ENCODE peak calls at places on chromosome 19, in five cellular contexts. O is activated CD4-positive, alpha-beta T cell treated with anti-CD3 and anti-CD28 coated beads, Interleukin-2, amount 50 U/mL, for 24 hours; W is choroid plexus epithelial cell; A is psoas muscle; X is DMS153. U is an unnamed sample.

GRCh38 chr19:51971624-51972023 is 15.0 kb downstream of the ZNF350 start:
- DNase-seq in A (no peak), W (peak; percentile 17), O (no peak), X (no peak), U (no peak)

GRCh38 chr19:6088677-6089063 is 21.6 kb downstream of the RFX2 start:
- DNase-seq in A (no peak), O (no peak), W (peak; percentile 44), X (no peak), U (no peak)

GRCh38 chr19:48480151-48480475 is 10.9 kb downstream of the CYTH2 start:
- DNase-seq in W (peak; percentile 48), A (peak; percentile 69), O (peak; percentile 34), X (no peak), U (no peak)

GRCh38 chr19:435707-436412 is 25.0 kb downstream of the SHC2 start:
- DNase-seq in X (no peak), O (no peak), W (no peak), A (no peak), U (no peak)

GRCh38 chr19:48784527-48784926 is 26.3 kb downstream of the BCAT2 start:
- DNase-seq in A (no peak), X (peak; percentile 25), W (peak; percentile 62), O (no peak), U (no peak)

GRCh38 chr19:584240-585001 is 5.3 kb upstream of the HCN2 start:
- DNase-seq in A (peak; percentile 57), X (no peak), W (peak; percentile 58), O (peak; percentile 39), U (no peak)

GRCh38 chr19:11069451-11070009 is 19.7 kb upstream of the LDLR start:
- DNase-seq in X (no peak), A (no peak), O (no peak), W (no peak), U (no peak)

GRCh38 chr19:45922281-45922680 is 7.7 kb upstream of the NANOS2 start:
- DNase-seq in A (no peak), W (no peak), X (no peak), O (no peak), U (no peak)

GRCh38 chr19:4393947-4394590 is 6.3 kb downstream of the SH3GL1 start:
- DNase-seq in O (no peak), A (no peak), W (no peak), X (no peak), U (no peak)

GRCh38 chr19:30781519-30781918 is 409.3 kb downstream of the ZNF536 start:
- DNase-seq in A (no peak), W (no peak), O (no peak), X (no peak), U (no peak)

GRCh38 chr19:46818812-46819211 is 30.4 kb upstream of the SLC1A5 start:
- DNase-seq in O (no peak), X (no peak), W (peak; percentile 54), A (no peak), U (no peak)

GRCh38 chr19:48613024-48613851 is 1.6 kb downstream of the FAM83E start:
- DNase-seq in A (peak; percentile 67), O (no peak), W (no peak), X (no peak), U (peak; percentile 82)

GRCh38 chr19:1503089-1503924 is 9.5 kb downstream of the ADAMTSL5 start:
- DNase-seq in W (peak; percentile 43), X (no peak), O (peak; percentile 52), A (peak; percentile 66), U (no peak)

GRCh38 chr19:45646345-45646698 is 7.1 kb upstream of the EML2 start:
- DNase-seq in W (peak; percentile 40), A (no peak), X (no peak), O (no peak), U (no peak)

GRCh38 chr19:8491574-8491973 is 10.9 kb downstream of the PRAM1 start:
- DNase-seq in A (no peak), O (no peak), X (no peak), W (no peak), U (peak; percentile 43)

GRCh38 chr19:58570770-58571574 is 2.2 kb downstream of the MZF1 start:
- DNase-seq in O (no peak), X (no peak), A (peak; percentile 15), W (no peak), U (peak; percentile 32)

GRCh38 chr19:46030861-46031550 is 8.2 kb upstream of the PGLYRP1 start:
- DNase-seq in X (no peak), W (no peak), O (no peak), A (no peak), U (no peak)

GRCh38 chr19:18596752-18597157 is 8.2 kb downstream of the REX1BD start:
- DNase-seq in X (peak; percentile 10), O (no peak), W (peak; percentile 50), A (no peak), U (no peak)

GRCh38 chr19:55210120-55210493 is 806 bp upstream of the PTPRH start:
- DNase-seq in W (peak; percentile 92), X (peak; percentile 93), O (no peak), A (no peak), U (no peak)

GRCh38 chr19:32415246-32415645 is 9.7 kb downstream of the DPY19L3 start:
- DNase-seq in W (no peak), X (no peak), O (no peak), A (no peak), U (no peak)

GRCh38 chr19:1874554-1875185 is 10.6 kb downstream of the ABHD17A start:
- DNase-seq in W (no peak), O (no peak), X (no peak), A (no peak), U (no peak)

GRCh38 chr19:2048959-2049740 is 1.9 kb downstream of the MKNK2 start:
- DNase-seq in O (no peak), X (no peak), W (peak; percentile 26), A (peak; percentile 40), U (no peak)

GRCh38 chr19:16351133-16351809 is 26.6 kb downstream of the KLF2 start:
- DNase-seq in W (no peak), O (no peak), A (no peak), X (no peak), U (no peak)

GRCh38 chr19:10523135-10523636 is 5.9 kb upstream of the S1PR5 start:
- DNase-seq in W (no peak), A (no peak), O (no peak), X (no peak), U (no peak)

GRCh38 chr19:41945135-41945766 is 13.9 kb downstream of the RABAC1 start:
- DNase-seq in X (no peak), A (no peak), O (peak; percentile 90), W (no peak), U (no peak)

GRCh38 chr19:12647490-12648071 is 19.0 kb downstream of the MAN2B1 start:
- DNase-seq in X (peak; percentile 31), O (peak; percentile 22), W (peak; percentile 51), A (peak; percentile 71), U (peak; percentile 71)

GRCh38 chr19:48290923-48291700 is 21.2 kb downstream of the ZNF114 start:
- DNase-seq in W (peak; percentile 87), A (peak; percentile 87), O (peak; percentile 32), X (no peak), U (peak; percentile 95)

GRCh38 chr19:17405250-17406038 is at the start of gene BST2:
- DNase-seq in O (peak; percentile 52), X (peak; percentile 14), W (peak; percentile 76), A (peak; percentile 73), U (peak; percentile 87)

GRCh38 chr19:54463531-54464043 is at the start of gene LENG9:
- DNase-seq in A (peak; percentile 98), O (peak; percentile 95), X (peak; percentile 100), W (peak; percentile 100), U (peak; percentile 98)

GRCh38 chr19:5394907-5395505 is 54.4 kb upstream of the PTPRS start:
- DNase-seq in A (no peak), X (no peak), W (no peak), O (no peak), U (no peak)

GRCh38 chr19:3358919-3359849 is 7.2 kb upstream of the NFIC start:
- DNase-seq in X (no peak), W (peak; percentile 63), O (peak; percentile 46), A (peak; percentile 69), U (peak; percentile 91)

GRCh38 chr19:8451885-8452284 is 7.1 kb downstream of the HNRNPM start:
- DNase-seq in O (no peak), X (no peak), A (no peak), W (peak; percentile 51), U (no peak)

GRCh38 chr19:50537306-50537685 is 23.6 kb upstream of the ASPDH start:
- DNase-seq in W (no peak), A (no peak), O (no peak), X (no peak), U (no peak)

GRCh38 chr19:57141699-57142098 is 3.3 kb downstream of the ZIM3 start:
- DNase-seq in A (no peak), X (no peak), W (no peak), O (no peak), U (no peak)

GRCh38 chr19:46932346-46932745 is 71.5 kb downstream of the ARHGAP35 start:
- DNase-seq in A (no peak), W (peak; percentile 43), O (no peak), X (no peak), U (no peak)

GRCh38 chr19:52270266-52270885 is 989 bp downstream of the ZNF766 start:
- DNase-seq in W (no peak), X (no peak), A (no peak), O (no peak), U (no peak)

GRCh38 chr19:37594982-37595382 is 306 bp downstream of the ZNF540 start:
- DNase-seq in A (peak; percentile 71), O (peak; percentile 28), X (no peak), W (peak; percentile 65), U (peak; percentile 83)

U was measured in left lung.